ENCODE peak calls at places on chromosomes 13 and 19, in eight cellular contexts. One of them, this sample, is unnamed.

GRCh38 chr13:27953671-27954405 is 15.3 kb downstream of the CDX2 start:
- DNase-seq in thoracic aorta: no peak
- DNase-seq in prostate gland: peak; percentile 47
- DNase-seq in GM23338: peak; percentile 92
- DNase-seq in A549: peak; percentile 57
- DNase-seq in IMR-90: peak; percentile 55
- DNase-seq in heart right ventricle: peak; percentile 47
- DNase-seq in gastrocnemius medialis: no peak
- DNase-seq in this sample: peak; percentile 48

GRCh38 chr13:103716689-103717088 is 650.5 kb upstream of the SLC10A2 start:
- DNase-seq in thoracic aorta: no peak
- DNase-seq in prostate gland: no peak
- DNase-seq in GM23338: no peak
- DNase-seq in A549: no peak
- DNase-seq in IMR-90: no peak
- DNase-seq in heart right ventricle: no peak
- DNase-seq in gastrocnemius medialis: no peak
- DNase-seq in this sample: no peak

GRCh38 chr13:114064516-114065140 is 67.8 kb downstream of the RASA3 start:
- DNase-seq in thoracic aorta: no peak
- DNase-seq in prostate gland: peak; percentile 36
- DNase-seq in GM23338: no peak
- DNase-seq in A549: no peak
- DNase-seq in IMR-90: peak; percentile 40
- DNase-seq in heart right ventricle: peak; percentile 41
- DNase-seq in gastrocnemius medialis: no peak
- DNase-seq in this sample: no peak

GRCh38 chr13:107339209-107339608 is 771.3 kb upstream of the ARGLU1 start:
- DNase-seq in thoracic aorta: no peak
- DNase-seq in prostate gland: no peak
- DNase-seq in GM23338: peak; percentile 19
- DNase-seq in A549: no peak
- DNase-seq in IMR-90: peak; percentile 69
- DNase-seq in heart right ventricle: no peak
- DNase-seq in gastrocnemius medialis: no peak
- DNase-seq in this sample: no peak

GRCh38 chr19:1765182-1765903 is 12.0 kb downstream of the ONECUT3 start:
- DNase-seq in thoracic aorta: no peak
- DNase-seq in prostate gland: no peak
- DNase-seq in GM23338: no peak
- DNase-seq in A549: no peak
- DNase-seq in IMR-90: no peak
- DNase-seq in heart right ventricle: no peak
- DNase-seq in gastrocnemius medialis: no peak
- DNase-seq in this sample: no peak

GRCh38 chr13:87669379-87669978 is 1.7 kb upstream of the SLITRK5 start:
- DNase-seq in thoracic aorta: no peak
- DNase-seq in prostate gland: no peak
- DNase-seq in GM23338: peak; percentile 76
- DNase-seq in A549: no peak
- DNase-seq in IMR-90: peak; percentile 10
- DNase-seq in heart right ventricle: no peak
- DNase-seq in gastrocnemius medialis: no peak
- DNase-seq in this sample: no peak

GRCh38 chr19:14954071-14954655 is 12.9 kb downstream of the OR7C2 start:
- DNase-seq in thoracic aorta: no peak
- DNase-seq in prostate gland: no peak
- DNase-seq in GM23338: peak; percentile 85
- DNase-seq in A549: no peak
- DNase-seq in IMR-90: no peak
- DNase-seq in heart right ventricle: no peak
- DNase-seq in gastrocnemius medialis: no peak
- DNase-seq in this sample: no peak

GRCh38 chr13:41675306-41675705 is 218.0 kb downstream of the RGCC start:
- DNase-seq in thoracic aorta: no peak
- DNase-seq in prostate gland: no peak
- DNase-seq in GM23338: no peak
- DNase-seq in A549: no peak
- DNase-seq in IMR-90: no peak
- DNase-seq in heart right ventricle: no peak
- DNase-seq in gastrocnemius medialis: no peak
- DNase-seq in this sample: no peak

GRCh38 chr13:52713894-52714293 is 25.7 kb downstream of the CNMD start:
- DNase-seq in thoracic aorta: no peak
- DNase-seq in prostate gland: no peak
- DNase-seq in GM23338: no peak
- DNase-seq in A549: no peak
- DNase-seq in IMR-90: no peak
- DNase-seq in heart right ventricle: peak; percentile 29
- DNase-seq in gastrocnemius medialis: peak; percentile 18
- DNase-seq in this sample: no peak

GRCh38 chr13:75818181-75819110 is 182.3 kb downstream of the LMO7 start:
- DNase-seq in thoracic aorta: no peak
- DNase-seq in prostate gland: no peak
- DNase-seq in GM23338: no peak
- DNase-seq in A549: no peak
- DNase-seq in IMR-90: no peak
- DNase-seq in heart right ventricle: no peak
- DNase-seq in gastrocnemius medialis: no peak
- DNase-seq in this sample: no peak

GRCh38 chr13:30334663-30335386 is 27.5 kb upstream of the KATNAL1 start:
- DNase-seq in thoracic aorta: no peak
- DNase-seq in prostate gland: no peak
- DNase-seq in GM23338: peak; percentile 82
- DNase-seq in A549: peak; percentile 25
- DNase-seq in IMR-90: peak; percentile 4
- DNase-seq in heart right ventricle: no peak
- DNase-seq in gastrocnemius medialis: no peak
- DNase-seq in this sample: no peak

GRCh38 chr19:19113040-19113541 is 25.2 kb downstream of the TMEM161A start:
- DNase-seq in thoracic aorta: no peak
- DNase-seq in prostate gland: no peak
- DNase-seq in GM23338: peak; percentile 68
- DNase-seq in A549: no peak
- DNase-seq in IMR-90: peak; percentile 74
- DNase-seq in heart right ventricle: no peak
- DNase-seq in gastrocnemius medialis: no peak
- DNase-seq in this sample: no peak

GRCh38 chr13:21579754-21580316 is 24.1 kb downstream of the MICU2 start:
- DNase-seq in thoracic aorta: no peak
- DNase-seq in prostate gland: no peak
- DNase-seq in GM23338: no peak
- DNase-seq in A549: no peak
- DNase-seq in IMR-90: no peak
- DNase-seq in heart right ventricle: no peak
- DNase-seq in gastrocnemius medialis: no peak
- DNase-seq in this sample: no peak

GRCh38 chr13:58977085-58977484 is 1186.6 kb downstream of the DIAPH3 start:
- DNase-seq in thoracic aorta: no peak
- DNase-seq in prostate gland: no peak
- DNase-seq in GM23338: no peak
- DNase-seq in A549: no peak
- DNase-seq in IMR-90: no peak
- DNase-seq in heart right ventricle: no peak
- DNase-seq in gastrocnemius medialis: no peak
- DNase-seq in this sample: no peak

GRCh38 chr13:48761256-48761655 is 107.5 kb downstream of the CYSLTR2 start:
- DNase-seq in thoracic aorta: no peak
- DNase-seq in prostate gland: no peak
- DNase-seq in GM23338: no peak
- DNase-seq in A549: no peak
- DNase-seq in IMR-90: peak; percentile 58
- DNase-seq in heart right ventricle: no peak
- DNase-seq in gastrocnemius medialis: no peak
- DNase-seq in this sample: no peak

GRCh38 chr13:90362718-90363117 is 984.8 kb upstream of the MIR17HG start:
- DNase-seq in thoracic aorta: no peak
- DNase-seq in prostate gland: no peak
- DNase-seq in GM23338: no peak
- DNase-seq in A549: no peak
- DNase-seq in IMR-90: peak; percentile 0
- DNase-seq in heart right ventricle: no peak
- DNase-seq in gastrocnemius medialis: no peak
- DNase-seq in this sample: no peak

GRCh38 chr13:44930907-44931676 is 58.2 kb downstream of the NUFIP1 start:
- DNase-seq in thoracic aorta: no peak
- DNase-seq in prostate gland: no peak
- DNase-seq in GM23338: peak; percentile 50
- DNase-seq in A549: no peak
- DNase-seq in IMR-90: no peak
- DNase-seq in heart right ventricle: no peak
- DNase-seq in gastrocnemius medialis: peak; percentile 76
- DNase-seq in this sample: no peak

GRCh38 chr13:98664047-98664446 is 87.1 kb upstream of the STK24 start:
- DNase-seq in thoracic aorta: no peak
- DNase-seq in prostate gland: no peak
- DNase-seq in GM23338: no peak
- DNase-seq in A549: no peak
- DNase-seq in IMR-90: peak; percentile 85
- DNase-seq in heart right ventricle: no peak
- DNase-seq in gastrocnemius medialis: no peak
- DNase-seq in this sample: no peak

GRCh38 chr19:42433503-42434260 is 6.5 kb upstream of the LIPE start:
- DNase-seq in thoracic aorta: no peak
- DNase-seq in prostate gland: no peak
- DNase-seq in GM23338: peak; percentile 86
- DNase-seq in A549: peak; percentile 91
- DNase-seq in IMR-90: peak; percentile 14
- DNase-seq in heart right ventricle: peak; percentile 92
- DNase-seq in gastrocnemius medialis: peak; percentile 48
- DNase-seq in this sample: peak; percentile 65

GRCh38 chr19:8250596-8250995 is 41.4 kb downstream of the CERS4 start:
- DNase-seq in thoracic aorta: no peak
- DNase-seq in prostate gland: no peak
- DNase-seq in GM23338: no peak
- DNase-seq in A549: no peak
- DNase-seq in IMR-90: no peak
- DNase-seq in heart right ventricle: no peak
- DNase-seq in gastrocnemius medialis: no peak
- DNase-seq in this sample: no peak

GRCh38 chr19:44845612-44846454 is at the start of gene NECTIN2:
- DNase-seq in thoracic aorta: peak; percentile 100
- DNase-seq in prostate gland: peak; percentile 100
- DNase-seq in GM23338: peak; percentile 99
- DNase-seq in A549: peak; percentile 100
- DNase-seq in IMR-90: peak; percentile 98
- DNase-seq in heart right ventricle: peak; percentile 100
- DNase-seq in gastrocnemius medialis: peak; percentile 97
- DNase-seq in this sample: peak; percentile 69

GRCh38 chr19:44847144-44848035 is 1.3 kb downstream of the NECTIN2 start:
- DNase-seq in thoracic aorta: no peak
- DNase-seq in prostate gland: peak; percentile 86
- DNase-seq in GM23338: peak; percentile 85
- DNase-seq in A549: peak; percentile 65
- DNase-seq in IMR-90: peak; percentile 58
- DNase-seq in heart right ventricle: peak; percentile 85
- DNase-seq in gastrocnemius medialis: no peak
- DNase-seq in this sample: no peak

GRCh38 chr19:44848036-44848804 is 2.1 kb downstream of the NECTIN2 start:
- DNase-seq in thoracic aorta: no peak
- DNase-seq in prostate gland: peak; percentile 21
- DNase-seq in GM23338: peak; percentile 87
- DNase-seq in A549: no peak
- DNase-seq in IMR-90: peak; percentile 57
- DNase-seq in heart right ventricle: peak; percentile 48
- DNase-seq in gastrocnemius medialis: no peak
- DNase-seq in this sample: no peak

GRCh38 chr19:44845286-44845611 is 848 bp upstream of the NECTIN2 start:
- DNase-seq in thoracic aorta: peak; percentile 32
- DNase-seq in prostate gland: peak; percentile 46
- DNase-seq in GM23338: no peak
- DNase-seq in A549: no peak
- DNase-seq in IMR-90: no peak
- DNase-seq in heart right ventricle: no peak
- DNase-seq in gastrocnemius medialis: no peak
- DNase-seq in this sample: no peak

DNA sequence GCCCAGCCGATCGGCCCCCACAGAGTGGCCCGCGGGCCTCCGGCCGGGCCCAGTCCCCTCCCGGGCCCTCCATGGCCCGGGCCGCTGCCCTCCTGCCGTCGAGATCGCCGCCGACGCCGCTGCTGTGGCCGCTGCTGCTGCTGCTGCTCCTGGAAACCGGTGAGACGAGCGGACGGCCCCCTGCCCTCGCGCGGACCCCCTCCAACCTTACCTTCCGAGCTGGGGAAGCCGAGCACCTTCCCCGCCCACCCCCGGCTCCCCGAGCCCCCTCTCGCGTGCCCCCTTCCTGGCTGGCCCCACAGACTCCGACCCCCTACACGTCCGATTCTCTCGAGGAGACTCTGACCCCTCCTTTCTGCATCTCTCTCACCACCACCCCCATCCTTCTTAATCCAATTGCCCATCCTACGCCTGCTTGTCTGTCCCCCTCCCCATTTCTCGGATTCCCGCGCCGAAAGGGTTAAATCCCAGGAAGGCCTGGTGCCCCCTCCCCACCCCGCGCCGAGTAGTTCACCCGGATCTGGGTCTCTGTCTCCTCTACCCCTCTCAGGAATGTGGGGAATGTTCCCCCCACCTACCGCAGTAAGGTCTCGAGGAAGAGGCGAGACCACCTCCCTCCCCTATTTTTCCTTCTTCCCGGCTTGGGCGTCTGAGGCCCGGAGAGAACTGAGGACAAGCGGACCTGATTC is 502 bp downstream of the NECTIN2 start:
- DNase-seq in thoracic aorta: no peak
- DNase-seq in prostate gland: peak; percentile 35
- DNase-seq in GM23338: peak; percentile 98
- DNase-seq in A549: no peak
- DNase-seq in IMR-90: no peak
- DNase-seq in heart right ventricle: peak; percentile 51
- DNase-seq in gastrocnemius medialis: no peak
- DNase-seq in this sample: no peak
- TF ChIP-seq CTCF in thoracic aorta: no peak
- TF ChIP-seq CTCF in prostate gland: no peak
- TF ChIP-seq CTCF in GM23338: no peak
- TF ChIP-seq CTCF in A549: no peak
- TF ChIP-seq CTCF in IMR-90: no peak
- TF ChIP-seq CTCF in heart right ventricle: no peak
- TF ChIP-seq CTCF in gastrocnemius medialis: no peak
- TF ChIP-seq CTCF in this sample: no peak

GRCh38 chr19:17303167-17303939 is at the start of gene ABHD8:
- DNase-seq in thoracic aorta: peak; percentile 85
- DNase-seq in prostate gland: peak; percentile 96
- DNase-seq in GM23338: peak; percentile 99
- DNase-seq in A549: peak; percentile 71
- DNase-seq in IMR-90: peak; percentile 94
- DNase-seq in heart right ventricle: peak; percentile 96
- DNase-seq in gastrocnemius medialis: peak; percentile 97
- DNase-seq in this sample: peak; percentile 93
- H3K27ac ChIP-seq in thoracic aorta: peak within 1 kb of the TSS; percentile 57
- H3K27ac ChIP-seq in prostate gland: peak within 1 kb of the TSS; percentile 81
- H3K27ac ChIP-seq in GM23338: peak within 1 kb of the TSS; percentile 67
- H3K27ac ChIP-seq in A549: peak within 1 kb of the TSS; percentile 87
- H3K27ac ChIP-seq in IMR-90: peak within 1 kb of the TSS; percentile 23
- H3K27ac ChIP-seq in heart right ventricle: peak within 1 kb of the TSS; percentile 89
- H3K27ac ChIP-seq in gastrocnemius medialis: peak within 1 kb of the TSS; percentile 94
- H3K27ac ChIP-seq in this sample: peak within 1 kb of the TSS; percentile 58

GRCh38 chr13:96091164-96091931 is 1.4 kb downstream of the HS6ST3 start:
- DNase-seq in thoracic aorta: no peak
- DNase-seq in prostate gland: no peak
- DNase-seq in GM23338: peak; percentile 67
- DNase-seq in A549: no peak
- DNase-seq in IMR-90: no peak
- DNase-seq in heart right ventricle: peak; percentile 10
- DNase-seq in gastrocnemius medialis: no peak
- DNase-seq in this sample: no peak
- TF ChIP-seq CTCF in thoracic aorta: no peak
- TF ChIP-seq CTCF in prostate gland: no peak
- TF ChIP-seq CTCF in GM23338: peak; percentile 0
- TF ChIP-seq CTCF in A549: no peak
- TF ChIP-seq CTCF in IMR-90: no peak
- TF ChIP-seq CTCF in heart right ventricle: no peak
- TF ChIP-seq CTCF in gastrocnemius medialis: no peak
- TF ChIP-seq CTCF in this sample: no peak

GRCh38 chr19:4647676-4648644 is 8.6 kb downstream of the TNFAIP8L1 start:
- DNase-seq in thoracic aorta: no peak
- DNase-seq in prostate gland: no peak
- DNase-seq in GM23338: peak; percentile 63
- DNase-seq in A549: no peak
- DNase-seq in IMR-90: no peak
- DNase-seq in heart right ventricle: peak; percentile 90
- DNase-seq in gastrocnemius medialis: peak; percentile 38
- DNase-seq in this sample: no peak
- H3K27ac ChIP-seq in thoracic aorta: no peak overlapping the region
- H3K27ac ChIP-seq in prostate gland: no peak overlapping the region
- H3K27ac ChIP-seq in GM23338: peak overlapping the region; percentile 55
- H3K27ac ChIP-seq in A549: no peak overlapping the region
- H3K27ac ChIP-seq in IMR-90: no peak overlapping the region
- H3K27ac ChIP-seq in heart right ventricle: peak overlapping the region; percentile 58
- H3K27ac ChIP-seq in gastrocnemius medialis: peak overlapping the region; percentile 69
- H3K27ac ChIP-seq in this sample: no peak overlapping the region